ENCODE peak calls at places on chromosomes 2 and 18, in five cellular contexts. W is AG09309, I is IMR-90, A is AG04450, Z is lower lobe of right lung. M is an unnamed sample.

GRCh38 chr2:85264471-85264870 is 63.3 kb downstream of the TGOLN2 start:
- DNase-seq in W (no peak), I (peak), A (no peak), Z (no peak), M (peak)

GRCh38 chr18:37484893-37485834 is 80.4 kb downstream of the CELF4 start:
- DNase-seq in W (no peak), I (peak), A (no peak), Z (no peak), M (peak)

GRCh38 chr2:86027196-86027912 is 78.3 kb downstream of the POLR1A start:
- DNase-seq in W (no peak), I (no peak), A (no peak), Z (no peak), M (no peak)

GRCh38 chr2:108935231-108935863 is 53.7 kb downstream of the EDAR start:
- DNase-seq in W (no peak), I (no peak), A (no peak), Z (no peak), M (no peak)

GRCh38 chr2:15675456-15676195 is 84.0 kb downstream of the DDX1 start:
- DNase-seq in W (no peak), I (no peak), A (no peak), Z (no peak), M (peak)

GRCh38 chr2:241895732-241896641 is 26.5 kb downstream of the RTP5 start:
- DNase-seq in W (no peak), I (peak), A (no peak), Z (peak), M (peak)

GRCh38 chr2:190511104-190511503 is 23.4 kb downstream of the NEMP2 start:
- DNase-seq in W (no peak), I (peak), A (no peak), Z (no peak), M (peak)

GRCh38 chr2:203548887-203549286 is 13.8 kb upstream of the RAPH1 start:
- DNase-seq in W (no peak), I (no peak), A (no peak), Z (no peak), M (no peak)

GRCh38 chr2:40208478-40208877 is 243.4 kb downstream of the SLC8A1 start:
- DNase-seq in W (no peak), I (no peak), A (no peak), Z (no peak), M (no peak)

GRCh38 chr2:133668547-133668946 is 100.3 kb upstream of the NCKAP5 start:
- DNase-seq in W (no peak), I (no peak), A (no peak), Z (no peak), M (no peak)

GRCh38 chr2:233824373-233824772 is 30.0 kb downstream of the HJURP start:
- DNase-seq in W (no peak), I (no peak), A (no peak), Z (no peak), M (no peak)

GRCh38 chr2:161557538-161557937 is 66.7 kb upstream of the SLC4A10 start:
- DNase-seq in W (no peak), I (no peak), A (no peak), Z (no peak), M (no peak)
- H3K4me3 ChIP-seq in W (no peak), I (no peak), A (no peak), Z (no peak), M (no peak)

DNA sequence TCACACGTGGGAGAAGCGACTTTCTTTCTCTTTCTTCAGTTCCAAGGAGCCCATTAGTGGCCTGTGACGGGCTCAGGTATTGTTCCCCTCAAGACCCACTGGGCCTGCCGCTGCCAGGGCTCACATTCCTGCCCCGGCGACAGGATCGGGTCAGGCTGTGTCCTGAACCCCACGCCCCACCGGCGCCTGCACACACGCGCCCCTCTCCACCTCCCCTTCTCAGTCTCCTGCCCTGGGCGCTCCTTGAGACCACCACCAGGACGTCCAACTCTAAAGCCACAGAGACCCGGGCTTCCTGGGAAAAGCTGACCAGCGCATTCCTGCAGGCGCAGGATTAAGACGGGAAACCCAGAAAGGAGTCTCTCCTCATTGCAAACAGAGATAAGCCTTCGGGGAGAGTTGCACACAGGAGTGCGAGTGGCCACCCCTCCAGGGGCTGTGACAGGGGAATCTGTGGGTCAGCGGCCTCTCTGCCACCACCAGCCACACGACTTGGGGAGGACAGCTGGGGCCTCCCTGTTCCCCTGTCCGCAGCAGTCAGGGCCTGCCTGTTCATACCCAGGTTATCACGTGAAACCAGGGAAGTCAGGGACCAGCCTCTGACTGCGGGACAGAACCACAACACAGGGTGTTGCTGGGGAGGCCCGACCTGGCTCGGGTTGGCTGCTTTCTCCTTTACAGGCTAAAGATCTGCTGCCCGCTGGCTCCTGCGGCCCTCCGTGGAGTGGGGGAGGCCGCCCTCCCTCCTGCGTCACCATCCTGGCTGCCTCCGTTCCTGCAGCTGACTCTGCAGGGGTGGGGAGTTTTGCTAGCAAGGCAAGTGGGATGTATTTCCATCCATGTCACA is 88.8 kb downstream of the ZCCHC2 start:
- DNase-seq in W (no peak), I (no peak), A (no peak), Z (no peak), M (peak)
- H3K4me3 ChIP-seq in W (no peak), I (no peak), A (no peak), Z (peak), M (peak)

GRCh38 chr2:238696786-238697185 is 151.1 kb upstream of the TWIST2 start:
- DNase-seq in W (no peak), I (no peak), A (no peak), Z (no peak), M (no peak)
- H3K4me3 ChIP-seq in W (no peak), I (no peak), A (no peak), Z (no peak), M (no peak)

GRCh38 chr2:43006834-43007543 is 214.6 kb upstream of the HAAO start:
- DNase-seq in W (no peak), I (no peak), A (no peak), Z (no peak), M (no peak)

GRCh38 chr2:43007901-43008300 is 215.5 kb upstream of the HAAO start:
- DNase-seq in W (no peak), I (no peak), A (no peak), Z (no peak), M (no peak)

GRCh38 chr2:43008388-43008787 is 216.0 kb upstream of the HAAO start:
- DNase-seq in W (no peak), I (no peak), A (no peak), Z (no peak), M (no peak)

GRCh38 chr2:43005211-43005974 is 213.0 kb upstream of the HAAO start:
- DNase-seq in W (no peak), I (no peak), A (no peak), Z (no peak), M (no peak)

GRCh38 chr2:43005975-43006833 is 213.8 kb upstream of the HAAO start:
- DNase-seq in W (no peak), I (no peak), A (no peak), Z (no peak), M (no peak)
- H3K4me3 ChIP-seq in W (no peak), I (no peak), A (no peak), Z (no peak), M (no peak)

DNA sequence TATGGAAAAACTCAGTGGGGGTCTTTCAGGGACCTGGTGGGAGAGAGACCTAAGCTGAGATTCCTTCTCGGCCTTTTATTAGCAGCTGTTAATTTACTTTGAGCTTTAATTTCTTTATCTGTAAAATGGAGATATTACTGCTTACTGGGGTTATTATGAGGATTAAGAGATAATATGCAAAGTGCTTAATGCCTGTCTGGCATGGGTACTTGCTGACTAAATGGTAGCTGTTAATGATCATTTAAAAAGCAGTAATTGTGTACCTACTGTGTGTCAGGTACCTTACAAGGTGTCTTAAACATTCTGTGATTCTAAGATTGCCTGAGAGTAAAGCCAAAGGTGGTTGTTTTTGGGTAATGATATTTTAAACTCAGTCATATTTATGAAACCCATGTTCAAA is 2.6 kb downstream of the ITGA6 start:
- DNase-seq in W (no peak), I (no peak), A (no peak), Z (no peak), M (no peak)
- H3K4me3 ChIP-seq in W (no peak), I (no peak), A (no peak), Z (peak), M (no peak)

GRCh38 chr2:201777869-201778268 is 2.9 kb downstream of the ALS2 start:
- DNase-seq in W (no peak), I (no peak), A (no peak), Z (no peak), M (no peak)

GRCh38 chr2:201774546-201774945 is 6.2 kb downstream of the ALS2 start:
- DNase-seq in W (no peak), I (peak), A (no peak), Z (no peak), M (no peak)

GRCh38 chr2:201775326-201775725 is 5.4 kb downstream of the ALS2 start:
- DNase-seq in W (no peak), I (no peak), A (no peak), Z (no peak), M (no peak)

GRCh38 chr2:201773990-201774389 is 6.7 kb downstream of the ALS2 start:
- DNase-seq in W (no peak), I (no peak), A (no peak), Z (no peak), M (no peak)

DNA sequence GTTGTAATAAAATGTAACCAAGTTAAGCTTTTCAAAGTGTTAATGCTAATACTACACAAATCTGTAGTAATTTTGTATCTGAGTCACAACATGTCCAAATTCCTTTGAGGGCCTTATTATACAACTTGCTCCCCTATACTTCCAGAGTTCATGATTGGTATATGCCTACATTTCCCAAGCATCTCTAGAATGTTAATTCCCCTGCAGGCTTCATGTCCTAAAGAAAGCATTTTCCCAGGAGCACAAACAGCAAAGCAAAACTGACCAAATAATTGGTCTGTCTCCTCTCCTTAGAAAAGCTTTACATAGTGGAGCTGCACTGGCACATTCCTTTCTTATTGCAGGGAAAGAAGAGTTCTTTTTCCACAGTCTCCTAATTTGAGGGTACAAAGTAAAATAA is 3.7 kb downstream of the ALS2 start:
- DNase-seq in W (no peak), I (peak), A (no peak), Z (no peak), M (no peak)
- H3K4me3 ChIP-seq in W (no peak), I (no peak), A (no peak), Z (no peak), M (no peak)

DNA sequence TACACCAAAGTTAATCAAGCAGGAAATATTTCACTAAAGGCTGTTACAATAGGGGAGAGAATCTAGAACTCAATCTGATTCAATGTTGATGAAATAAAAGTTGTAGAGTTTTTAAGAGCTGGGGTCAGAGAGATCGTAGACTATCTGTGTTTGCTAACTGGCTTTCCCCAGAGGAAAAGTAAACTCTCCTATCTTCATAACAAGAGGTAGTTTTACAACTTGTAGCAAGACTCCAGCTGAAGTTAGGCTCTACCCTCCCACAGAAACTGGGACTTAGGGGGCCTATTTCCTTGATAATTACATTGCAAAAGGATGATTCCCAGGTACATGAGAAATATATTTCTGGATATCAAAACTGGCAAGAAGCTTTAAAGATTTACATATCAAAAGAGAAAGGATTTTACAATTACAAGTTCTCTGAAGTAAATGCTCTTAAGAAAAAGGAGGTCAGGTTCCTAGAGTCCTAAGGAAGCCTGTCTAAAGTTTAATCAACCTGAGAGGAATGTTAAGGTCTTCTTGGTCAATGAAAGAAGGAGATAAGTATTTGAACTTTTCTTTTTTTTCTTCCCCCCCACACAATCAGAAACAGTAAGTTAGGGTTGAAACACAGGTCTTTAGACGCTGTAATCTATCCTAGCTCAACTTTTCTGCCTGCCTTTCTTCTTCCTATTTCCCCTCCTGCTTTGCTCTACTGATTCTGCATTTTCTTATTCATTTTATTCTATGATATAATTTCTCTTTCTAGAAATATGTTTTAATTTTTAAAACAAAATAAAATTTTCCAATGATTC is 692.2 kb upstream of the LINC00305 start:
- DNase-seq in W (no peak), I (no peak), A (no peak), Z (no peak), M (no peak)
- H3K4me3 ChIP-seq in W (no peak), I (no peak), A (no peak), Z (no peak), M (no peak)

GRCh38 chr2:2061091-2061696 is 269.9 kb downstream of the MYT1L start:
- DNase-seq in W (no peak), I (no peak), A (no peak), Z (no peak), M (no peak)

GRCh38 chr2:2056531-2056930 is 274.5 kb downstream of the MYT1L start:
- DNase-seq in W (no peak), I (no peak), A (no peak), Z (no peak), M (no peak)

GRCh38 chr2:2059199-2059598 is 271.9 kb downstream of the MYT1L start:
- DNase-seq in W (no peak), I (no peak), A (no peak), Z (no peak), M (no peak)

GRCh38 chr2:2057125-2057721 is 273.9 kb downstream of the MYT1L start:
- DNase-seq in W (no peak), I (no peak), A (no peak), Z (peak), M (peak)

DNA sequence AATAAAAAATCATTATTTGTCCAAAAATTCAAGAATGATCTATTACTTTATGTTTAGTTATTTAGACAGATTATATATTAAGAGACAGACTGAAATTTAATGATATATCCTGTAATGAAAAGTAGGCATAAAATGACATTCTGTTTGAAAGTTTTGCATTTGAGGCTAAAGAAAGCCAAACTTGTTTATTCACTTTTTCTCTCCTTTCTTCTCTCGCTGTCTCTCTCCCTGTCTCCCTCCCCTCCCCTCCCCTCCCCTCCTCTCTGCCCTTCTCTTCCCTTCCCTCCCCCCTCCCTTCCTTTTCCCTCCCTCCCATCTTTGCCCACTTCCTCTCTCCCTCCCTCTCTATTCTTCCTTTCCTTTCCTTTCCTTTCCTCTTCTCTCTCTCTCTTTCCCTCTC is 270.6 kb downstream of the MYT1L start:
- DNase-seq in W (no peak), I (no peak), A (no peak), Z (no peak), M (no peak)
- H3K4me3 ChIP-seq in W (no peak), I (no peak), A (no peak), Z (no peak), M (no peak)

GRCh38 chr2:110816404-110817365 is 84.3 kb downstream of the ACOXL start:
- DNase-seq in W (no peak), I (peak), A (no peak), Z (no peak), M (no peak)

GRCh38 chr2:110823165-110823564 is 90.8 kb downstream of the ACOXL start:
- DNase-seq in W (no peak), I (no peak), A (no peak), Z (no peak), M (no peak)

GRCh38 chr2:110818767-110819481 is 86.6 kb downstream of the ACOXL start:
- DNase-seq in W (no peak), I (no peak), A (no peak), Z (no peak), M (no peak)

GRCh38 chr2:110819711-110820110 is 87.3 kb downstream of the ACOXL start:
- DNase-seq in W (no peak), I (no peak), A (no peak), Z (no peak), M (no peak)

DNA sequence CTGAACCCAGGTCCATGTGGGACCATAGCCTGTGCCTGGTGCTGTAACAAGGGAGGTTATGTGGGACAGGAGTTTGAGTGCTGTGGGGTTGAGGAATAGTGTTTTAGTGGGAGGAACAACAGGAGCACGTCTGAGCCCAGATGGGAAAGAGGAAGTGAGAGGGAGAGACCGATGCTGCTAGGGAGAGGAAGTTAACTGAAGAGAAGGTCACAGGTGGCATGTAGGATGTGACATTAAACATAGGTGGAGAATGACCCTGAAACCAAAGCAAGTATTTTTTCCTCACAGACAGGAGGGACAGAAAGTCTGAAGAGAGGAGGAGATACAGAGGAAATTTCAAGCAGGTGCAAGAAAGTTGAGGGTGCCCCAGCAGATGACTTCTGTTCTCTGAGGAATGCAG is 87.8 kb downstream of the ACOXL start:
- DNase-seq in W (no peak), I (no peak), A (no peak), Z (no peak), M (no peak)
- H3K4me3 ChIP-seq in W (no peak), I (no peak), A (no peak), Z (no peak), M (no peak)

M was measured in fibroblast of pulmonary artery.